ENCODE peak calls at places on chromosomes 2 and 18, in eight cellular contexts. One of them, this sample, is unnamed.

GRCh38 chr2:196415384-196415783 is 224.1 kb upstream of the CCDC150 start:
- DNase-seq in stimulated activated CD8-positive, alpha-beta memory T cell treated with anti-CD3 and anti-CD28 coated beads, Interleukin-15, amount 100 ng/mL, for 24 hours: no peak
- DNase-seq in fibroblast of villous mesenchyme: no peak
- DNase-seq in fibroblast of pulmonary artery: no peak
- DNase-seq in testis: no peak
- DNase-seq in dorsolateral prefrontal cortex: no peak
- DNase-seq in RKO: no peak
- DNase-seq in WTC11: no peak
- DNase-seq in this sample: no peak

GRCh38 chr18:27315001-27315400 is 129.9 kb upstream of the CHST9 start:
- DNase-seq in stimulated activated CD8-positive, alpha-beta memory T cell treated with anti-CD3 and anti-CD28 coated beads, Interleukin-15, amount 100 ng/mL, for 24 hours: no peak
- DNase-seq in fibroblast of villous mesenchyme: no peak
- DNase-seq in fibroblast of pulmonary artery: peak
- DNase-seq in testis: no peak
- DNase-seq in dorsolateral prefrontal cortex: no peak
- DNase-seq in RKO: no peak
- DNase-seq in WTC11: no peak
- DNase-seq in this sample: no peak

GRCh38 chr18:59332986-59333385 is 14.5 kb upstream of the CPLX4 start:
- DNase-seq in stimulated activated CD8-positive, alpha-beta memory T cell treated with anti-CD3 and anti-CD28 coated beads, Interleukin-15, amount 100 ng/mL, for 24 hours: no peak
- DNase-seq in fibroblast of villous mesenchyme: no peak
- DNase-seq in fibroblast of pulmonary artery: no peak
- DNase-seq in testis: peak
- DNase-seq in dorsolateral prefrontal cortex: no peak
- DNase-seq in RKO: no peak
- DNase-seq in WTC11: no peak
- DNase-seq in this sample: no peak

GRCh38 chr18:5295231-5295920 is at the start of gene ZBTB14:
- DNase-seq in stimulated activated CD8-positive, alpha-beta memory T cell treated with anti-CD3 and anti-CD28 coated beads, Interleukin-15, amount 100 ng/mL, for 24 hours: peak
- DNase-seq in fibroblast of villous mesenchyme: peak
- DNase-seq in fibroblast of pulmonary artery: peak
- DNase-seq in testis: peak
- DNase-seq in dorsolateral prefrontal cortex: peak
- DNase-seq in RKO: peak
- DNase-seq in WTC11: peak
- DNase-seq in this sample: peak

GRCh38 chr18:26415041-26415440 is 133.3 kb downstream of the KCTD1 start:
- DNase-seq in stimulated activated CD8-positive, alpha-beta memory T cell treated with anti-CD3 and anti-CD28 coated beads, Interleukin-15, amount 100 ng/mL, for 24 hours: no peak
- DNase-seq in fibroblast of villous mesenchyme: no peak
- DNase-seq in fibroblast of pulmonary artery: no peak
- DNase-seq in testis: no peak
- DNase-seq in dorsolateral prefrontal cortex: no peak
- DNase-seq in RKO: no peak
- DNase-seq in WTC11: no peak
- DNase-seq in this sample: no peak

GRCh38 chr2:234102112-234102511 is 51.6 kb downstream of the SPP2 start:
- DNase-seq in stimulated activated CD8-positive, alpha-beta memory T cell treated with anti-CD3 and anti-CD28 coated beads, Interleukin-15, amount 100 ng/mL, for 24 hours: no peak
- DNase-seq in fibroblast of villous mesenchyme: no peak
- DNase-seq in fibroblast of pulmonary artery: no peak
- DNase-seq in testis: no peak
- DNase-seq in dorsolateral prefrontal cortex: no peak
- DNase-seq in RKO: no peak
- DNase-seq in WTC11: no peak
- DNase-seq in this sample: peak

GRCh38 chr2:150169230-150169629 is 318.2 kb downstream of the RND3 start:
- DNase-seq in stimulated activated CD8-positive, alpha-beta memory T cell treated with anti-CD3 and anti-CD28 coated beads, Interleukin-15, amount 100 ng/mL, for 24 hours: no peak
- DNase-seq in fibroblast of villous mesenchyme: peak
- DNase-seq in fibroblast of pulmonary artery: peak
- DNase-seq in testis: no peak
- DNase-seq in dorsolateral prefrontal cortex: no peak
- DNase-seq in RKO: no peak
- DNase-seq in WTC11: no peak
- DNase-seq in this sample: no peak

GRCh38 chr18:44286049-44286448 is 394.6 kb upstream of the SETBP1 start:
- DNase-seq in stimulated activated CD8-positive, alpha-beta memory T cell treated with anti-CD3 and anti-CD28 coated beads, Interleukin-15, amount 100 ng/mL, for 24 hours: no peak
- DNase-seq in fibroblast of villous mesenchyme: no peak
- DNase-seq in fibroblast of pulmonary artery: no peak
- DNase-seq in testis: no peak
- DNase-seq in dorsolateral prefrontal cortex: no peak
- DNase-seq in RKO: no peak
- DNase-seq in WTC11: no peak
- DNase-seq in this sample: no peak

GRCh38 chr2:68806511-68807109 is 64.6 kb downstream of the BMP10 start:
- DNase-seq in stimulated activated CD8-positive, alpha-beta memory T cell treated with anti-CD3 and anti-CD28 coated beads, Interleukin-15, amount 100 ng/mL, for 24 hours: no peak
- DNase-seq in fibroblast of villous mesenchyme: peak
- DNase-seq in fibroblast of pulmonary artery: peak
- DNase-seq in testis: no peak
- DNase-seq in dorsolateral prefrontal cortex: no peak
- DNase-seq in RKO: no peak
- DNase-seq in WTC11: no peak
- DNase-seq in this sample: no peak

GRCh38 chr2:63861220-63861822 is 19.6 kb downstream of the UGP2 start:
- DNase-seq in stimulated activated CD8-positive, alpha-beta memory T cell treated with anti-CD3 and anti-CD28 coated beads, Interleukin-15, amount 100 ng/mL, for 24 hours: no peak
- DNase-seq in fibroblast of villous mesenchyme: peak
- DNase-seq in fibroblast of pulmonary artery: peak
- DNase-seq in testis: peak
- DNase-seq in dorsolateral prefrontal cortex: no peak
- DNase-seq in RKO: peak
- DNase-seq in WTC11: no peak
- DNase-seq in this sample: peak

GRCh38 chr2:176096243-176096985 is 3.2 kb upstream of the HOXD12 start:
- DNase-seq in stimulated activated CD8-positive, alpha-beta memory T cell treated with anti-CD3 and anti-CD28 coated beads, Interleukin-15, amount 100 ng/mL, for 24 hours: no peak
- DNase-seq in fibroblast of villous mesenchyme: peak
- DNase-seq in fibroblast of pulmonary artery: no peak
- DNase-seq in testis: no peak
- DNase-seq in dorsolateral prefrontal cortex: no peak
- DNase-seq in RKO: peak
- DNase-seq in WTC11: no peak
- DNase-seq in this sample: no peak

GRCh38 chr2:225318440-225318839 is 81.1 kb upstream of the NYAP2 start:
- DNase-seq in stimulated activated CD8-positive, alpha-beta memory T cell treated with anti-CD3 and anti-CD28 coated beads, Interleukin-15, amount 100 ng/mL, for 24 hours: no peak
- DNase-seq in fibroblast of villous mesenchyme: no peak
- DNase-seq in fibroblast of pulmonary artery: no peak
- DNase-seq in testis: no peak
- DNase-seq in dorsolateral prefrontal cortex: no peak
- DNase-seq in RKO: no peak
- DNase-seq in WTC11: peak
- DNase-seq in this sample: no peak

GRCh38 chr2:200509227-200509607 is 651 bp downstream of the KCTD18 start:
- DNase-seq in stimulated activated CD8-positive, alpha-beta memory T cell treated with anti-CD3 and anti-CD28 coated beads, Interleukin-15, amount 100 ng/mL, for 24 hours: no peak
- DNase-seq in fibroblast of villous mesenchyme: no peak
- DNase-seq in fibroblast of pulmonary artery: no peak
- DNase-seq in testis: no peak
- DNase-seq in dorsolateral prefrontal cortex: no peak
- DNase-seq in RKO: peak
- DNase-seq in WTC11: no peak
- DNase-seq in this sample: no peak

GRCh38 chr2:9228781-9229469 is 22.3 kb downstream of the ASAP2 start:
- DNase-seq in stimulated activated CD8-positive, alpha-beta memory T cell treated with anti-CD3 and anti-CD28 coated beads, Interleukin-15, amount 100 ng/mL, for 24 hours: no peak
- DNase-seq in fibroblast of villous mesenchyme: no peak
- DNase-seq in fibroblast of pulmonary artery: no peak
- DNase-seq in testis: no peak
- DNase-seq in dorsolateral prefrontal cortex: no peak
- DNase-seq in RKO: no peak
- DNase-seq in WTC11: no peak
- DNase-seq in this sample: no peak

GRCh38 chr2:102992607-102993006 is 230.8 kb downstream of the TMEM182 start:
- DNase-seq in stimulated activated CD8-positive, alpha-beta memory T cell treated with anti-CD3 and anti-CD28 coated beads, Interleukin-15, amount 100 ng/mL, for 24 hours: no peak
- DNase-seq in fibroblast of villous mesenchyme: no peak
- DNase-seq in fibroblast of pulmonary artery: no peak
- DNase-seq in testis: no peak
- DNase-seq in dorsolateral prefrontal cortex: no peak
- DNase-seq in RKO: no peak
- DNase-seq in WTC11: no peak
- DNase-seq in this sample: no peak

GRCh38 chr18:69951182-69951581 is 3.5 kb upstream of the CD226 start:
- DNase-seq in stimulated activated CD8-positive, alpha-beta memory T cell treated with anti-CD3 and anti-CD28 coated beads, Interleukin-15, amount 100 ng/mL, for 24 hours: no peak
- DNase-seq in fibroblast of villous mesenchyme: no peak
- DNase-seq in fibroblast of pulmonary artery: peak
- DNase-seq in testis: no peak
- DNase-seq in dorsolateral prefrontal cortex: no peak
- DNase-seq in RKO: no peak
- DNase-seq in WTC11: no peak
- DNase-seq in this sample: peak

GRCh38 chr2:192151848-192152247 is 42.9 kb downstream of the TMEFF2 start:
- DNase-seq in stimulated activated CD8-positive, alpha-beta memory T cell treated with anti-CD3 and anti-CD28 coated beads, Interleukin-15, amount 100 ng/mL, for 24 hours: no peak
- DNase-seq in fibroblast of villous mesenchyme: no peak
- DNase-seq in fibroblast of pulmonary artery: peak
- DNase-seq in testis: no peak
- DNase-seq in dorsolateral prefrontal cortex: no peak
- DNase-seq in RKO: peak
- DNase-seq in WTC11: no peak
- DNase-seq in this sample: no peak

GRCh38 chr18:8329186-8329771 is 280.0 kb upstream of the RAB12 start:
- DNase-seq in stimulated activated CD8-positive, alpha-beta memory T cell treated with anti-CD3 and anti-CD28 coated beads, Interleukin-15, amount 100 ng/mL, for 24 hours: no peak
- DNase-seq in fibroblast of villous mesenchyme: peak
- DNase-seq in fibroblast of pulmonary artery: peak
- DNase-seq in testis: no peak
- DNase-seq in dorsolateral prefrontal cortex: no peak
- DNase-seq in RKO: no peak
- DNase-seq in WTC11: no peak
- DNase-seq in this sample: peak

GRCh38 chr2:203809084-203809521 is 58.5 kb upstream of the CTLA4 start:
- DNase-seq in stimulated activated CD8-positive, alpha-beta memory T cell treated with anti-CD3 and anti-CD28 coated beads, Interleukin-15, amount 100 ng/mL, for 24 hours: no peak
- DNase-seq in fibroblast of villous mesenchyme: no peak
- DNase-seq in fibroblast of pulmonary artery: peak
- DNase-seq in testis: no peak
- DNase-seq in dorsolateral prefrontal cortex: no peak
- DNase-seq in RKO: no peak
- DNase-seq in WTC11: no peak
- DNase-seq in this sample: no peak

GRCh38 chr2:181953773-181954537 is 31.7 kb upstream of the PPP1R1C start:
- DNase-seq in stimulated activated CD8-positive, alpha-beta memory T cell treated with anti-CD3 and anti-CD28 coated beads, Interleukin-15, amount 100 ng/mL, for 24 hours: peak
- DNase-seq in fibroblast of villous mesenchyme: peak
- DNase-seq in fibroblast of pulmonary artery: peak
- DNase-seq in testis: peak
- DNase-seq in dorsolateral prefrontal cortex: peak
- DNase-seq in RKO: no peak
- DNase-seq in WTC11: peak
- DNase-seq in this sample: peak

GRCh38 chr18:10660485-10660884 is 134.7 kb downstream of the NAPG start:
- DNase-seq in stimulated activated CD8-positive, alpha-beta memory T cell treated with anti-CD3 and anti-CD28 coated beads, Interleukin-15, amount 100 ng/mL, for 24 hours: no peak
- DNase-seq in fibroblast of villous mesenchyme: peak
- DNase-seq in fibroblast of pulmonary artery: peak
- DNase-seq in testis: no peak
- DNase-seq in dorsolateral prefrontal cortex: no peak
- DNase-seq in RKO: no peak
- DNase-seq in WTC11: no peak
- DNase-seq in this sample: no peak

GRCh38 chr2:15802657-15803056 is 137.7 kb upstream of the MYCN start:
- DNase-seq in stimulated activated CD8-positive, alpha-beta memory T cell treated with anti-CD3 and anti-CD28 coated beads, Interleukin-15, amount 100 ng/mL, for 24 hours: no peak
- DNase-seq in fibroblast of villous mesenchyme: no peak
- DNase-seq in fibroblast of pulmonary artery: no peak
- DNase-seq in testis: no peak
- DNase-seq in dorsolateral prefrontal cortex: no peak
- DNase-seq in RKO: no peak
- DNase-seq in WTC11: no peak
- DNase-seq in this sample: no peak

GRCh38 chr2:69704446-69704845 is 37.5 kb upstream of the ANXA4 start:
- DNase-seq in stimulated activated CD8-positive, alpha-beta memory T cell treated with anti-CD3 and anti-CD28 coated beads, Interleukin-15, amount 100 ng/mL, for 24 hours: no peak
- DNase-seq in fibroblast of villous mesenchyme: no peak
- DNase-seq in fibroblast of pulmonary artery: peak
- DNase-seq in testis: no peak
- DNase-seq in dorsolateral prefrontal cortex: no peak
- DNase-seq in RKO: no peak
- DNase-seq in WTC11: no peak
- DNase-seq in this sample: no peak

GRCh38 chr18:80232710-80233109 is 14.6 kb downstream of the PARD6G start:
- DNase-seq in stimulated activated CD8-positive, alpha-beta memory T cell treated with anti-CD3 and anti-CD28 coated beads, Interleukin-15, amount 100 ng/mL, for 24 hours: no peak
- DNase-seq in fibroblast of villous mesenchyme: no peak
- DNase-seq in fibroblast of pulmonary artery: no peak
- DNase-seq in testis: no peak
- DNase-seq in dorsolateral prefrontal cortex: no peak
- DNase-seq in RKO: no peak
- DNase-seq in WTC11: no peak
- DNase-seq in this sample: no peak